ENCODE peak calls at places on chromosomes 4 and X, in four cellular contexts. Y is Right ventricle myocardium superior, T is heart left ventricle, W is T-helper 17 cell. S is an unnamed sample.

GRCh38 chr4:53039741-53040458 is 177.8 kb downstream of the RASL11B start:
- ATAC-seq in Y (no peak), T (no peak), W (no peak), S (no peak)

GRCh38 chrX:40736170-40736505 is 796 bp upstream of the MED14 start:
- ATAC-seq in Y (peak; percentile 26), T (peak; percentile 38), W (no peak), S (peak; percentile 5)

GRCh38 chr4:97491856-97492255 is 651.4 kb downstream of the STPG2 start:
- ATAC-seq in Y (no peak), T (no peak), W (no peak), S (no peak)

GRCh38 chr4:68865178-68865638 is 49.4 kb downstream of the UGT2B10 start:
- ATAC-seq in Y (no peak), T (no peak), W (no peak), S (no peak)

GRCh38 chr4:55398461-55398860 is 2.7 kb downstream of the TMEM165 start:
- ATAC-seq in Y (no peak), T (no peak), W (no peak), S (no peak)

GRCh38 chr4:143254479-143255216 is 69.9 kb downstream of the USP38 start:
- ATAC-seq in Y (no peak), T (no peak), W (no peak), S (no peak)

GRCh38 chr4:3443750-3444309 is 2.1 kb downstream of the HGFAC start:
- ATAC-seq in Y (no peak), T (no peak), W (no peak), S (no peak)

GRCh38 chrX:130212371-130212770 is 40.6 kb downstream of the RAB33A start:
- ATAC-seq in Y (no peak), T (no peak), W (no peak), S (no peak)

GRCh38 chrX:15418041-15418706 is 34.0 kb upstream of the VEGFD start:
- ATAC-seq in Y (no peak), T (no peak), W (no peak), S (no peak)

GRCh38 chrX:7771788-7772438 is 71.1 kb upstream of the VCX start:
- ATAC-seq in Y (no peak), T (no peak), W (no peak), S (no peak)

GRCh38 chrX:103248553-103248952 is 6.4 kb downstream of the TCEAL8 start:
- ATAC-seq in Y (no peak), T (no peak), W (peak; percentile 37), S (no peak)

GRCh38 chrX:11351375-11352295 is 58.4 kb downstream of the AMELX start:
- ATAC-seq in Y (peak; percentile 81), T (peak; percentile 69), W (no peak), S (peak; percentile 12)

GRCh38 chrX:46340696-46341095 is 204.5 kb downstream of the ZNF674 start:
- ATAC-seq in Y (no peak), T (no peak), W (no peak), S (no peak)

GRCh38 chr4:122783301-122784215 is 43.1 kb upstream of the FGF2 start:
- ATAC-seq in Y (peak; percentile 99), T (peak; percentile 100), W (no peak), S (no peak)

GRCh38 chr4:48720459-48720858 is 59.6 kb downstream of the FRYL start:
- ATAC-seq in Y (no peak), T (no peak), W (no peak), S (no peak)

GRCh38 chr4:105871997-105872396 is 23.3 kb upstream of the NPNT start:
- ATAC-seq in Y (no peak), T (no peak), W (no peak), S (peak; percentile 37)

GRCh38 chr4:83125738-83126141 is 11.2 kb upstream of the PLAC8 start:
- ATAC-seq in Y (peak; percentile 43), T (no peak), W (peak; percentile 81), S (no peak)

GRCh38 chr4:159484049-159484448 is 381.2 kb downstream of the RAPGEF2 start:
- ATAC-seq in Y (no peak), T (no peak), W (no peak), S (no peak)

GRCh38 chr4:60201052-60201673 is 999.0 kb upstream of the ADGRL3 start:
- ATAC-seq in Y (no peak), T (no peak), W (no peak), S (no peak)

GRCh38 chrX:38646129-38646528 is 84.8 kb downstream of the TSPAN7 start:
- ATAC-seq in Y (no peak), T (no peak), W (no peak), S (no peak)

GRCh38 chrX:11117751-11118150 is 6.6 kb downstream of the HCCS start:
- ATAC-seq in Y (no peak), T (no peak), W (no peak), S (no peak)

GRCh38 chr4:180913750-180914149 is 1329.5 kb upstream of the TENM3 start:
- ATAC-seq in Y (no peak), T (no peak), W (no peak), S (no peak)

GRCh38 chrX:150034788-150035187 is 96.5 kb upstream of the EOLA2 start:
- ATAC-seq in Y (no peak), T (no peak), W (no peak), S (no peak)

GRCh38 chr4:153763404-153763803 is 3.6 kb upstream of the RNF175 start:
- ATAC-seq in Y (no peak), T (no peak), W (no peak), S (no peak)

GRCh38 chr4:89863533-89863932 is 26.6 kb upstream of the SNCA start:
- ATAC-seq in Y (no peak), T (no peak), W (no peak), S (no peak)

GRCh38 chr4:95547708-95548471 is 883 bp downstream of the UNC5C start:
- ATAC-seq in Y (peak; percentile 26), T (no peak), W (no peak), S (no peak)

GRCh38 chr4:185740471-185740873 is 71.5 kb downstream of the SORBS2 start:
- ATAC-seq in Y (peak; percentile 14), T (no peak), W (no peak), S (no peak)

GRCh38 chr4:13196721-13197120 is 287.4 kb downstream of the RAB28 start:
- ATAC-seq in Y (peak; percentile 86), T (peak; percentile 93), W (no peak), S (no peak)

GRCh38 chr4:105112274-105112673 is 34.4 kb upstream of the TET2 start:
- ATAC-seq in Y (no peak), T (no peak), W (no peak), S (no peak)

GRCh38 chr4:1842993-1843448 is 12.9 kb downstream of the LETM1 start:
- ATAC-seq in Y (peak; percentile 75), T (peak; percentile 53), W (no peak), S (no peak)

GRCh38 chrX:105882581-105883275 is 60.4 kb downstream of the NRK start:
- ATAC-seq in Y (no peak), T (no peak), W (no peak), S (no peak)

GRCh38 chrX:134718329-134719317 is 60.4 kb upstream of the PLAC1 start:
- ATAC-seq in Y (peak; percentile 75), T (peak; percentile 15), W (no peak), S (no peak)

GRCh38 chrX:8037593-8038348 is 110.6 kb upstream of the PNPLA4 start:
- ATAC-seq in Y (peak; percentile 51), T (no peak), W (no peak), S (no peak)

GRCh38 chr4:139144911-139145551 is 32.0 kb downstream of the ELF2 start:
- ATAC-seq in Y (peak; percentile 40), T (peak; percentile 35), W (peak; percentile 18), S (no peak)

GRCh38 chr4:159425749-159426376 is 323.0 kb downstream of the RAPGEF2 start:
- ATAC-seq in Y (no peak), T (no peak), W (no peak), S (no peak)

GRCh38 chrX:41759817-41760216 is 35.8 kb downstream of the GPR82 start:
- ATAC-seq in Y (no peak), T (no peak), W (no peak), S (no peak)

GRCh38 chr4:119135721-119136121 is at the start of gene MYOZ2:
- ATAC-seq in Y (peak; percentile 86), T (peak; percentile 89), W (no peak), S (no peak)

GRCh38 chr4:93770201-93770600 is 58.4 kb upstream of the ATOH1 start:
- ATAC-seq in Y (no peak), T (no peak), W (no peak), S (no peak)

GRCh38 chr4:181611033-181611711 is 632.0 kb upstream of the TENM3 start:
- ATAC-seq in Y (no peak), T (no peak), W (no peak), S (no peak)